ENCODE peak calls at places on chromosome 1, in eight cellular contexts. U is NCI-H187; Q is neural crest cell; Z is iris pigment epithelial cell; C is T-helper 9 cell; O is left colon; W is activated CD8-positive, alpha-beta memory T cell treated with anti-CD3 and anti-CD28 coated beads, Interleukin-2, amount 10 ng/mL, durations not matched to agents 7 days and 5 days; G is stimulated activated CD4-positive, alpha-beta T cell treated with anti-CD3 and anti-CD28 coated beads, Interleukin-15, amount 100 ng/mL, for 1 hour. V is an unnamed sample.

GRCh38 chr1:225933072-225933471 is 7.9 kb downstream of the LEFTY2 start:
- DNase-seq in U (no peak), Q (no peak), Z (peak; percentile 71), C (no peak), O (no peak), W (no peak), G (no peak), V (no peak)

GRCh38 chr1:94688646-94689045 is 131.5 kb upstream of the SLC44A3 start:
- DNase-seq in U (no peak), Q (peak; percentile 5), Z (no peak), C (no peak), O (no peak), W (no peak), G (no peak), V (no peak)

GRCh38 chr1:212286437-212287131 is 1.4 kb downstream of the PPP2R5A start:
- DNase-seq in U (peak; percentile 33), Q (no peak), Z (peak; percentile 24), C (no peak), O (peak; percentile 42), W (no peak), G (no peak), V (no peak)

GRCh38 chr1:221775206-221775605 is 33.3 kb upstream of the DUSP10 start:
- DNase-seq in U (no peak), Q (no peak), Z (no peak), C (no peak), O (no peak), W (no peak), G (no peak), V (no peak)

GRCh38 chr1:9753121-9753531 is 70.6 kb downstream of the CLSTN1 start:
- DNase-seq in U (no peak), Q (no peak), Z (peak; percentile 89), C (no peak), O (no peak), W (no peak), G (no peak), V (no peak)

GRCh38 chr1:234681990-234682389 is 72.0 kb upstream of the IRF2BP2 start:
- DNase-seq in U (no peak), Q (no peak), Z (no peak), C (no peak), O (no peak), W (no peak), G (no peak), V (no peak)

GRCh38 chr1:163844393-163844948 is 522.7 kb downstream of the NUF2 start:
- DNase-seq in U (no peak), Q (no peak), Z (peak; percentile 77), C (no peak), O (no peak), W (no peak), G (no peak), V (no peak)

GRCh38 chr1:99173900-99174299 is 90.4 kb upstream of the PLPPR4 start:
- DNase-seq in U (no peak), Q (no peak), Z (no peak), C (no peak), O (no peak), W (no peak), G (no peak), V (no peak)